ENCODE peak calls at places on chromosomes 12 and 14, in ten cellular contexts. H is activated naive CD4-positive, alpha-beta T cell; E is fibroblast of the conjunctiva; F is activated T-cell treated with anti-CD3 and anti-CD28 coated beads, Interleukin-2, amount 50 U/mL, for 4 hours; C is cardiac fibroblast; B is T-helper 1 cell; U is stimulated activated CD8-positive, alpha-beta memory T cell treated with anti-CD3 and anti-CD28 coated beads, Interleukin-7, amount 100 ng/mL, for 48 hours; O is neural progenitor cell; N is NCI-H82; J is NCI-H526 treated with DMSO at 0.1 percent for 48 hours. G is an unnamed sample.

GRCh38 chr14:101187816-101188570 is 284.5 kb upstream of the RTL1 start:
- DNase-seq in N (no peak), O (no peak), F (no peak), U (no peak), H (no peak), J (no peak), E (no peak), C (no peak), B (no peak), G (no peak)

GRCh38 chr12:108596854-108597558 is 878 bp downstream of the TMEM119 start:
- DNase-seq in O (no peak), B (no peak), J (no peak), H (no peak), E (no peak), N (no peak), F (no peak), C (no peak), U (no peak), G (no peak)

GRCh38 chr14:102878174-102878969 is 44.1 kb upstream of the AMN start:
- DNase-seq in O (no peak), E (no peak), H (no peak), B (no peak), N (no peak), F (no peak), J (no peak), U (no peak), C (no peak), G (no peak)

GRCh38 chr14:50489851-50490250 is 42.5 kb downstream of the MAP4K5 start:
- DNase-seq in N (no peak), C (no peak), H (no peak), B (no peak), E (no peak), F (no peak), U (no peak), J (no peak), O (no peak), G (no peak)

GRCh38 chr12:31517994-31518393 is 72.9 kb downstream of the DENND5B start:
- DNase-seq in N (no peak), J (no peak), E (no peak), U (no peak), F (no peak), C (peak; percentile 43), B (no peak), H (no peak), O (no peak), G (no peak)

GRCh38 chr12:1670244-1670814 is 20.5 kb upstream of the ADIPOR2 start:
- DNase-seq in J (no peak), O (no peak), F (no peak), E (no peak), H (no peak), U (no peak), B (no peak), N (no peak), C (no peak), G (no peak)

GRCh38 chr12:100897240-100897639 is 102.7 kb downstream of the ANO4 start:
- DNase-seq in B (no peak), C (no peak), N (no peak), F (no peak), H (no peak), J (no peak), U (no peak), O (no peak), E (no peak), G (no peak)

GRCh38 chr12:89344862-89345202 is 7.5 kb downstream of the DUSP6 start:
- DNase-seq in N (no peak), O (no peak), F (no peak), E (no peak), J (no peak), C (no peak), H (no peak), B (no peak), U (no peak), G (no peak)

GRCh38 chr12:46831335-46832083 is 5.7 kb upstream of the SLC38A4 start:
- DNase-seq in J (no peak), B (no peak), U (no peak), F (no peak), H (no peak), O (peak; percentile 59), C (peak; percentile 5), N (peak; percentile 5), E (no peak), G (no peak)

GRCh38 chr12:109422251-109422650 is 54.8 kb downstream of the KCTD10 start:
- DNase-seq in E (no peak), O (no peak), N (no peak), H (no peak), C (no peak), F (no peak), B (no peak), J (no peak), U (no peak), G (no peak)

GRCh38 chr12:50725011-50725899 is 38.6 kb upstream of the ATF1 start:
- DNase-seq in F (no peak), U (no peak), B (no peak), O (no peak), H (no peak), N (no peak), J (no peak), E (no peak), C (no peak), G (no peak)

GRCh38 chr12:124213606-124214347 is 81.1 kb upstream of the RFLNA start:
- DNase-seq in N (peak; percentile 90), U (no peak), H (no peak), O (peak; percentile 28), E (no peak), F (no peak), C (no peak), B (no peak), J (no peak), G (no peak)

GRCh38 chr12:89370850-89371249 is 18.5 kb upstream of the DUSP6 start:
- DNase-seq in F (no peak), U (no peak), E (no peak), O (no peak), C (peak; percentile 90), H (no peak), J (no peak), B (no peak), N (peak; percentile 27), G (no peak)

GRCh38 chr12:21656931-21657335 is 709 bp downstream of the LDHB start:
- DNase-seq in C (peak; percentile 61), N (peak; percentile 73), F (peak; percentile 32), J (peak; percentile 67), U (peak; percentile 11), O (peak; percentile 31), E (peak; percentile 24), B (peak; percentile 66), H (no peak), G (no peak)

GRCh38 chr12:24605916-24606315 is 343.0 kb downstream of the BCAT1 start:
- DNase-seq in J (no peak), N (no peak), O (no peak), H (no peak), U (no peak), C (no peak), E (no peak), F (no peak), B (no peak), G (no peak)

GRCh38 chr14:102215071-102215470 is 75.4 kb downstream of the WDR20 start:
- DNase-seq in B (no peak), F (no peak), C (peak; percentile 65), E (peak; percentile 8), J (no peak), O (no peak), U (no peak), H (no peak), N (no peak), G (no peak)

GRCh38 chr12:9673404-9674225 is 4.1 kb downstream of the CLEC2D start:
- DNase-seq in U (peak; percentile 46), H (no peak), C (peak; percentile 90), N (no peak), J (no peak), B (peak; percentile 78), O (no peak), E (peak; percentile 75), F (peak; percentile 37), G (no peak)

GRCh38 chr14:58082011-58082410 is 70.0 kb downstream of the ARMH4 start:
- DNase-seq in F (no peak), H (no peak), E (no peak), U (no peak), O (no peak), B (no peak), J (no peak), N (no peak), C (peak; percentile 51), G (no peak)

GRCh38 chr12:31362115-31362758 is 36.3 kb upstream of the SINHCAF start:
- DNase-seq in B (no peak), U (no peak), E (no peak), J (peak; percentile 27), N (no peak), O (peak; percentile 72), H (no peak), F (no peak), C (no peak), G (no peak)

GRCh38 chr14:75871181-75871880 is 110.5 kb downstream of the TGFB3 start:
- DNase-seq in O (no peak), C (peak; percentile 38), U (no peak), E (no peak), N (no peak), H (no peak), J (no peak), B (no peak), F (no peak), G (no peak)

GRCh38 chr12:102174117-102174516 is 23.5 kb downstream of the PMCH start:
- DNase-seq in F (no peak), C (no peak), E (no peak), O (no peak), J (no peak), U (no peak), B (no peak), N (no peak), H (no peak), G (no peak)

GRCh38 chr14:68401320-68401719 is 391.5 kb downstream of the ZFP36L1 start:
- DNase-seq in J (no peak), N (no peak), H (no peak), C (no peak), U (no peak), E (no peak), B (no peak), F (no peak), O (no peak), G (no peak)

GRCh38 chr12:75979181-75979580 is 52.4 kb downstream of the PHLDA1 start:
- DNase-seq in F (no peak), H (no peak), U (no peak), J (no peak), E (no peak), C (peak; percentile 70), N (no peak), B (peak; percentile 87), O (no peak), G (no peak)

GRCh38 chr12:110498984-110499706 is 2.8 kb downstream of the VPS29 start:
- DNase-seq in F (no peak), E (no peak), U (no peak), H (no peak), O (no peak), J (no peak), B (no peak), C (peak; percentile 62), N (peak; percentile 52), G (no peak)

GRCh38 chr12:52527121-52527800 is 7.1 kb upstream of the KRT5 start:
- DNase-seq in E (no peak), C (no peak), N (no peak), F (no peak), B (no peak), O (no peak), J (no peak), U (no peak), H (no peak), G (no peak)

GRCh38 chr14:28613526-28613925 is 153.1 kb upstream of the FOXG1 start:
- DNase-seq in O (no peak), N (no peak), E (no peak), B (no peak), J (no peak), F (no peak), C (no peak), U (no peak), H (no peak), G (no peak)

GRCh38 chr12:29516431-29516875 is 19.0 kb upstream of the OVCH1 start:
- DNase-seq in N (no peak), C (peak; percentile 53), J (no peak), F (no peak), B (no peak), O (no peak), H (no peak), U (no peak), E (peak; percentile 14), G (no peak)

GRCh38 chr12:110310754-110311153 is 29.7 kb downstream of the ATP2A2 start:
- DNase-seq in C (no peak), B (no peak), N (no peak), E (no peak), U (no peak), H (no peak), J (no peak), O (no peak), F (no peak), G (no peak)

G was measured in NCI-H1048.